ENCODE peak calls at places on chromosomes 4 and X, in eight cellular contexts. G is dermis blood vessel endothelial cell; U is kidney tubule cell; Q is iris pigment epithelial cell; L is heart right ventricle; T is activated CD8-positive, alpha-beta memory T cell treated with anti-CD3 and anti-CD28 coated beads, Interleukin-2, amount 50 U/mL, for 48 hours; A is activated CD4-positive, alpha-beta T cell treated with anti-CD3 and anti-CD28 coated beads, Interleukin-2, amount 50 U/mL, for 24 hours; R is putamen. C is an unnamed sample.

GRCh38 chr4:148800943-148801342 is 358.7 kb upstream of the NR3C2 start:
- DNase-seq in G (no peak), U (no peak), Q (no peak), L (no peak), T (no peak), A (no peak), R (no peak), C (no peak)

GRCh38 chr4:69104719-69105275 is 8.5 kb downstream of the UGT2B7 start:
- DNase-seq in G (no peak), U (no peak), Q (no peak), L (no peak), T (no peak), A (no peak), R (no peak), C (no peak)

GRCh38 chr4:177562859-177563258 is 120.6 kb upstream of the AGA start:
- DNase-seq in G (no peak), U (peak; percentile 51), Q (no peak), L (no peak), T (no peak), A (no peak), R (no peak), C (no peak)

GRCh38 chr4:8539661-8540060 is 40.5 kb upstream of the GPR78 start:
- DNase-seq in G (no peak), U (peak; percentile 33), Q (no peak), L (no peak), T (no peak), A (no peak), R (no peak), C (no peak)

GRCh38 chr4:14596904-14597303 is 405.4 kb upstream of the CPEB2 start:
- DNase-seq in G (no peak), U (peak; percentile 77), Q (no peak), L (no peak), T (no peak), A (no peak), R (no peak), C (no peak)

GRCh38 chr4:163107754-163108153 is 58.9 kb downstream of the NAF1 start:
- DNase-seq in G (peak; percentile 66), U (peak; percentile 30), Q (peak; percentile 41), L (no peak), T (no peak), A (no peak), R (no peak), C (no peak)

GRCh38 chrX:95076449-95076848 is 1402.4 kb downstream of the FAM133A start:
- DNase-seq in G (no peak), U (peak; percentile 56), Q (peak; percentile 54), L (no peak), T (no peak), A (no peak), R (no peak), C (no peak)

GRCh38 chrX:12890467-12890866 is 16.0 kb upstream of the TLR8 start:
- DNase-seq in G (no peak), U (no peak), Q (no peak), L (no peak), T (no peak), A (no peak), R (no peak), C (no peak)

GRCh38 chrX:30654989-30655607 is 1.9 kb downstream of the GK start:
- DNase-seq in G (no peak), U (no peak), Q (no peak), L (no peak), T (no peak), A (no peak), R (no peak), C (peak; percentile 13)

GRCh38 chr4:86834901-86835300 is 14.3 kb downstream of the SLC10A6 start:
- DNase-seq in G (no peak), U (no peak), Q (peak; percentile 86), L (no peak), T (no peak), A (no peak), R (no peak), C (no peak)

GRCh38 chrX:83508526-83509245 is 596 bp downstream of the POU3F4 start:
- DNase-seq in G (no peak), U (no peak), Q (no peak), L (no peak), T (no peak), A (no peak), R (no peak), C (no peak)

GRCh38 chr4:123977623-123978022 is 581.0 kb downstream of the SPRY1 start:
- DNase-seq in G (peak; percentile 50), U (peak; percentile 21), Q (no peak), L (no peak), T (no peak), A (no peak), R (no peak), C (no peak)

GRCh38 chr4:158858410-158859189 is 89.8 kb downstream of the FNIP2 start:
- DNase-seq in G (no peak), U (peak; percentile 44), Q (peak; percentile 81), L (no peak), T (no peak), A (no peak), R (no peak), C (no peak)

C was measured in thyroid gland.